ENCODE peak calls at places on chromosomes 7 and 10, in five cellular contexts. One of them, this sample, is unnamed.
A peak's percentile ranks its signal among the peaks of the same experiment; 100 is the strongest.

GRCh38 chr7:75866497-75867389 is 12.1 kb upstream of the RHBDD2 start:
- DNase-seq in cardiac fibroblast: peak; percentile 73
- DNase-seq in Calu3: peak; percentile 45
- DNase-seq in A673: peak; percentile 56
- DNase-seq in brain microvascular endothelial cell: peak; percentile 60
- DNase-seq in this sample: peak; percentile 74

GRCh38 chr10:14519785-14520184 is 189.1 kb upstream of the FRMD4A start:
- DNase-seq in cardiac fibroblast: no peak
- DNase-seq in Calu3: no peak
- DNase-seq in A673: no peak
- DNase-seq in brain microvascular endothelial cell: no peak
- DNase-seq in this sample: no peak

GRCh38 chr7:141709749-141710148 is 1.6 kb downstream of the WEE2 start:
- DNase-seq in cardiac fibroblast: no peak
- DNase-seq in Calu3: no peak
- DNase-seq in A673: no peak
- DNase-seq in brain microvascular endothelial cell: no peak
- DNase-seq in this sample: no peak

GRCh38 chr10:8052344-8052969 is 2.0 kb upstream of the GATA3 start:
- DNase-seq in cardiac fibroblast: no peak
- DNase-seq in Calu3: no peak
- DNase-seq in A673: no peak
- DNase-seq in brain microvascular endothelial cell: no peak
- DNase-seq in this sample: peak; percentile 45

GRCh38 chr10:88889559-88890337 is 9.7 kb downstream of the STAMBPL1 start:
- DNase-seq in cardiac fibroblast: no peak
- DNase-seq in Calu3: no peak
- DNase-seq in A673: no peak
- DNase-seq in brain microvascular endothelial cell: no peak
- DNase-seq in this sample: no peak

GRCh38 chr7:124497209-124497608 is 268.4 kb downstream of the GPR37 start:
- DNase-seq in cardiac fibroblast: no peak
- DNase-seq in Calu3: no peak
- DNase-seq in A673: no peak
- DNase-seq in brain microvascular endothelial cell: no peak
- DNase-seq in this sample: no peak

GRCh38 chr7:17408245-17408903 is 109.9 kb downstream of the AHR start:
- DNase-seq in cardiac fibroblast: peak; percentile 97
- DNase-seq in Calu3: peak; percentile 85
- DNase-seq in A673: no peak
- DNase-seq in brain microvascular endothelial cell: peak; percentile 93
- DNase-seq in this sample: peak; percentile 74

GRCh38 chr7:127755529-127755928 is 103.5 kb downstream of the SND1 start:
- DNase-seq in cardiac fibroblast: no peak
- DNase-seq in Calu3: no peak
- DNase-seq in A673: no peak
- DNase-seq in brain microvascular endothelial cell: no peak
- DNase-seq in this sample: no peak

GRCh38 chr10:6062101-6062771 is at the start of gene IL2RA:
- DNase-seq in cardiac fibroblast: no peak
- DNase-seq in Calu3: no peak
- DNase-seq in A673: no peak
- DNase-seq in brain microvascular endothelial cell: no peak
- DNase-seq in this sample: peak; percentile 77

GRCh38 chr7:152615052-152615741 is 60.7 kb downstream of the XRCC2 start:
- DNase-seq in cardiac fibroblast: no peak
- DNase-seq in Calu3: peak; percentile 2
- DNase-seq in A673: peak; percentile 64
- DNase-seq in brain microvascular endothelial cell: no peak
- DNase-seq in this sample: no peak

GRCh38 chr7:152618427-152618826 is 57.5 kb downstream of the XRCC2 start:
- DNase-seq in cardiac fibroblast: no peak
- DNase-seq in Calu3: no peak
- DNase-seq in A673: no peak
- DNase-seq in brain microvascular endothelial cell: no peak
- DNase-seq in this sample: no peak

GRCh38 chr7:152621426-152621825 is 54.5 kb downstream of the XRCC2 start:
- DNase-seq in cardiac fibroblast: no peak
- DNase-seq in Calu3: no peak
- DNase-seq in A673: no peak
- DNase-seq in brain microvascular endothelial cell: no peak
- DNase-seq in this sample: no peak

GRCh38 chr7:152617056-152617455 is 58.9 kb downstream of the XRCC2 start:
- DNase-seq in cardiac fibroblast: no peak
- DNase-seq in Calu3: no peak
- DNase-seq in A673: no peak
- DNase-seq in brain microvascular endothelial cell: no peak
- DNase-seq in this sample: no peak

DNA sequence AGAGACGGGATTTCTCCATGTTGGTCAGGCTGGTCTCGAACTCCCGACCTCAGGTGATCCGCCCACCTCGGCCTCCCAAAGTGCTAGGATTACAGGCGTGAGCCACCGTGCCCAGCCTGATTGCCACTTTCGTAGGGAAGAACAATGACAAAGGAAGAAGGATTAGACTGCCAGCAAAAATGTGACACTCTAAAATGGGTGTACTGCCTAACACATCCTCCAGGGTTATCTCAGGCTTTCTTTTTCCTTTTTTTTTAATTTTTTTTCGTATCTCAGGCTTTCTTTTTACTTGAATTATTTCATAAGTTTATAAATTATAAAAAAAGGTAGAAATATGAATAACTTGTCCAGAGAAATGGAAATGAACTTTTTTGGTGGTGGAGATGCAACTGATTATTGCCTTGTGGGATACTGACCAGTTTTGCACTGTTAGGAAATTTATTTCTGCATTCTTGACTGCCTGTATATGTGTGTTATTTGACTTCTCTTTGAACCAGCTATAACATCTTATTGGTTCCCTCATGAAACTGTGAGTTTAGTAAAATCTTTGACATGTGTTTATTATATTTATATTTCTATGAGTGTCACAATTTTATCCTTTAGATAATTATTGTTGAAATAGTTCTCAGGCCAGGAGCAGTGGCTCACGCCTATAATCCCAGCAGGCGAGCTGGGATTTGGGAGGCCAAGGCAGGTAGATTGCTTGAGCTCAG is 56.8 kb downstream of the XRCC2 start:
- DNase-seq in cardiac fibroblast: no peak
- DNase-seq in Calu3: no peak
- DNase-seq in A673: no peak
- DNase-seq in brain microvascular endothelial cell: no peak
- DNase-seq in this sample: no peak
- TF ChIP-seq CTCF in cardiac fibroblast: no peak
- TF ChIP-seq CTCF in Calu3: no peak
- TF ChIP-seq CTCF in A673: peak; percentile 10
- TF ChIP-seq CTCF in brain microvascular endothelial cell: no peak
- TF ChIP-seq CTCF in this sample: no peak

DNA sequence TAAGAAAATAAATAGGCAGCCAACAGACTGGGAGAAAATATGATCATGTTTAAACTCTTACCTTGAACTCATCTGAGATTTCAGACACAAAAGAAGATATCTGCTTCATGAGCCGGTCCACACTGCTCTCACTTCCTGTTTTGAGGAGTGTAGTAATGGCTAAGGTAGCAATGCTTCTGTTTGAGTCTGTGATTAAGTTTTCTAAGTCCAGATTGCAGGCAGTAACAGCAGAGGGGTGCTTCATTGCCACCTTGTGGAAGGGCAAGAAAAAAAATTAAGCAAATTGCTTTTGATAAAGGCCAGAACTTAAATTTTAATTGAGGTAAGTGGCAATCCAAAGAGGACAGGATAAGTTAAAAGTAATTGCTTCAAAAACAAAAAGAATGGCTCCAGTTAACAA is 69.1 kb downstream of the MEST start:
- DNase-seq in cardiac fibroblast: peak; percentile 59
- DNase-seq in Calu3: peak; percentile 36
- DNase-seq in A673: peak; percentile 26
- DNase-seq in brain microvascular endothelial cell: no peak
- DNase-seq in this sample: no peak
- TF ChIP-seq CTCF in cardiac fibroblast: peak; percentile 40
- TF ChIP-seq CTCF in Calu3: no peak
- TF ChIP-seq CTCF in A673: peak; percentile 40
- TF ChIP-seq CTCF in brain microvascular endothelial cell: peak; percentile 40
- TF ChIP-seq CTCF in this sample: no peak

GRCh38 chr10:61169294-61169693 is 225.3 kb upstream of the RHOBTB1 start:
- DNase-seq in cardiac fibroblast: no peak
- DNase-seq in Calu3: no peak
- DNase-seq in A673: no peak
- DNase-seq in brain microvascular endothelial cell: no peak
- DNase-seq in this sample: no peak
- TF ChIP-seq CTCF in cardiac fibroblast: no peak
- TF ChIP-seq CTCF in Calu3: no peak
- TF ChIP-seq CTCF in A673: no peak
- TF ChIP-seq CTCF in brain microvascular endothelial cell: no peak
- TF ChIP-seq CTCF in this sample: no peak

GRCh38 chr7:104093127-104093526 is 103.7 kb upstream of the RELN start:
- DNase-seq in cardiac fibroblast: no peak
- DNase-seq in Calu3: no peak
- DNase-seq in A673: no peak
- DNase-seq in brain microvascular endothelial cell: no peak
- DNase-seq in this sample: no peak

GRCh38 chr7:104098890-104099289 is 108.9 kb downstream of the ORC5 start:
- DNase-seq in cardiac fibroblast: no peak
- DNase-seq in Calu3: no peak
- DNase-seq in A673: no peak
- DNase-seq in brain microvascular endothelial cell: no peak
- DNase-seq in this sample: no peak

DNA sequence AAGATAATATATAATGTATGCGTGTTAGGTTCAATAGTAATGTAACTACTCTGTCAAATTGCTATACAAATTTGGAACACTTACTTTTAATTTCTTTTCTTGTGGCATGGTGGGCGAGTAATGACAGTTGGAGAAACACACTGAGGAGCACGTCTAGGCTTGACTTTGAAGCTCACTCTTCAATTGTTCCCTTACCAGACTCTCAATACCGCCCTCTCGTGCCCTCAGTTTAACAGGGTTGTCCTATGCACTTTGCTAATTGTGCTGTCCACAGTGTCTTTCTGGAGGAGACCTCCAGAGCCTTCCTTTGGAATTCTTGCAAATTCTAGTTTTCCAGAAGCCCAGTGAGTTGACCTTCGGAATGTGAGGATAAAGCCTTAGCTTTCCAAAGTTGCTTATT is 107.2 kb upstream of the RELN start:
- DNase-seq in cardiac fibroblast: peak; percentile 39
- DNase-seq in Calu3: peak; percentile 12
- DNase-seq in A673: peak; percentile 54
- DNase-seq in brain microvascular endothelial cell: peak; percentile 15
- DNase-seq in this sample: no peak
- TF ChIP-seq CTCF in cardiac fibroblast: peak; percentile 40
- TF ChIP-seq CTCF in Calu3: no peak
- TF ChIP-seq CTCF in A673: peak; percentile 46
- TF ChIP-seq CTCF in brain microvascular endothelial cell: peak; percentile 48
- TF ChIP-seq CTCF in this sample: no peak

GRCh38 chr7:45985902-45986301 is 64.8 kb upstream of the IGFBP3 start:
- DNase-seq in cardiac fibroblast: peak; percentile 68
- DNase-seq in Calu3: peak; percentile 52
- DNase-seq in A673: no peak
- DNase-seq in brain microvascular endothelial cell: peak; percentile 46
- DNase-seq in this sample: no peak

GRCh38 chr7:45982912-45983719 is 62.0 kb upstream of the IGFBP3 start:
- DNase-seq in cardiac fibroblast: no peak
- DNase-seq in Calu3: no peak
- DNase-seq in A673: no peak
- DNase-seq in brain microvascular endothelial cell: no peak
- DNase-seq in this sample: no peak

GRCh38 chr7:45986355-45987298 is 65.6 kb upstream of the IGFBP3 start:
- DNase-seq in cardiac fibroblast: no peak
- DNase-seq in Calu3: no peak
- DNase-seq in A673: no peak
- DNase-seq in brain microvascular endothelial cell: no peak
- DNase-seq in this sample: no peak

GRCh38 chr7:45983720-45984032 is 62.6 kb upstream of the IGFBP3 start:
- DNase-seq in cardiac fibroblast: no peak
- DNase-seq in Calu3: no peak
- DNase-seq in A673: no peak
- DNase-seq in brain microvascular endothelial cell: no peak
- DNase-seq in this sample: no peak

DNA sequence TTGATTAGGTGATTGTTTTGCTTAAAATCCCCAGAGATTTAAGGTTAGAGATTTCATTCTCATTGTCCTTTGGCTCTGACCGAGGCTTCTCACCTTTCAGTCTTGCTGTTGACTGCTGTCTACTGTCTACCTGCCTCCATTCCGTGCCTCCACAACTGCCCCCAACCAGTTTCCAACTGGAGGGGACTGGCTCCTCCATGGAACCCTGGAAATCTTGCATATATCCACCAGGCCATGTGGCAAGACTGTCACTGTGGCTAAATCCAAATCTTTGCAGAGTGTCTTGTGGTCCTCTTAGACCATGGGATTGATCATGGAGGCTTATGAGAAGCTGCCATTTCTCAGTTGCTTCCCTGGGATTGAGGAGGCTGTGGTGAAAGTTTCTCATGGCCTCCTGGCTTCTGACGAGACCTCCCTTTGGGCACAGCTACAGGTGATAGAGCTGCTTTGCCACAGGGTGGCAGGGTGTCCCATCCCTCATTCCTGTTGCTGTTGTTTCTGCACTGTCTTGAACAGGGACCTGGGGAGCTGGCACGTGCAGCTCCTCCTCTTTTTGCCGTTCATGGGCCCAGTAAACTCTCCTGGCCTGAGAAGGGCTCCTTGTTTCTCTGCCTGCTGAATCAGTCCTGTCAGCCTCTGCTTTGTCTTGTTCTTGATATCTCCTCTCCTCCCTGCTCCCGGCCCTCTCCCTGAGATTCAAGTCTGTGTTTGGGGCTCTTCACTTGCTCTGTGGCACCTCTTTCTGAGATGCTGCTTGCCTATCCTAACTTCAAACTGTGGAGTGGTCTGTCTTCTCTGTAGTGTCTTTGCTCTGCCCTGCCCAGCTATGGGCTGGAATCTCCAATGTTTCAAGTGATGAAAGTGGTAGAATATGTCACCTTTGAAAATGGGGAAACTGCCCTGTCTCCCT is 63.6 kb upstream of the IGFBP3 start:
- DNase-seq in cardiac fibroblast: no peak
- DNase-seq in Calu3: peak; percentile 77
- DNase-seq in A673: no peak
- DNase-seq in brain microvascular endothelial cell: no peak
- DNase-seq in this sample: no peak
- TF ChIP-seq CTCF in cardiac fibroblast: no peak
- TF ChIP-seq CTCF in Calu3: no peak
- TF ChIP-seq CTCF in A673: no peak
- TF ChIP-seq CTCF in brain microvascular endothelial cell: peak; percentile 11
- TF ChIP-seq CTCF in this sample: no peak